ENCODE peak calls at places on chromosomes 3 and 15, in seven cellular contexts. C is ELR, G is anterior cingulate cortex, H is fibroblast of the aortic adventitia, V is psoas muscle, Z is Peyer's patch, I is endothelial cell. X is an unnamed sample.

GRCh38 chr15:90271459-90272166 is 6.1 kb downstream of the NGRN start:
- DNase-seq in C (no peak), V (no peak), H (no peak), I (no peak), Z (no peak), G (no peak), X (no peak)

GRCh38 chr3:16496408-16497222 is 16.9 kb downstream of the RFTN1 start:
- DNase-seq in V (no peak), G (no peak), H (peak; percentile 37), I (no peak), C (peak; percentile 84), Z (peak; percentile 21), X (no peak)

GRCh38 chr15:38072507-38073277 is 138.3 kb downstream of the TMCO5A start:
- DNase-seq in C (peak; percentile 81), V (peak; percentile 76), Z (peak; percentile 79), G (peak; percentile 90), H (peak; percentile 79), I (peak; percentile 75), X (peak; percentile 91)

GRCh38 chr15:96542130-96542770 is 211.8 kb downstream of the NR2F2 start:
- DNase-seq in I (no peak), Z (no peak), G (no peak), H (no peak), C (no peak), V (no peak), X (no peak)

GRCh38 chr3:46471371-46471914 is 6.7 kb upstream of the LTF start:
- DNase-seq in V (no peak), C (no peak), I (no peak), G (no peak), H (no peak), Z (no peak), X (no peak)

GRCh38 chr3:186515115-186515514 is 29.1 kb downstream of the CRYGS start:
- DNase-seq in G (no peak), H (no peak), V (no peak), C (no peak), Z (peak; percentile 60), I (no peak), X (no peak)

GRCh38 chr15:100714034-100714748 is 111.8 kb downstream of the ASB7 start:
- DNase-seq in C (no peak), Z (no peak), H (no peak), V (no peak), I (no peak), G (no peak), X (no peak)

GRCh38 chr3:31925271-31925630 is 55.8 kb downstream of the OSBPL10 start:
- DNase-seq in C (no peak), G (no peak), H (no peak), Z (no peak), V (no peak), I (no peak), X (no peak)

GRCh38 chr15:62407216-62407615 is 242.1 kb upstream of the C2CD4B start:
- DNase-seq in C (no peak), Z (no peak), H (no peak), I (no peak), V (no peak), G (no peak), X (no peak)

X was measured in hypothalamus.